ENCODE peak calls at places on chromosomes 4 and X, in seven cellular contexts. J is ovary, D is HepG2, U is A549, M is H1, O is tibial nerve, W is stomach. B is an unnamed sample. For H3K9me3, the result is how much of the 10 kb centered on the place peaks cover.

GRCh38 chr4:20337261-20337664 is 85.6 kb downstream of the SLIT2 start:
- DNase-seq in J (no peak), M (no peak), D (no peak), U (no peak), W (no peak), O (no peak), B (no peak)

GRCh38 chr4:187209921-187210613 is 486.4 kb upstream of the FAT1 start:
- DNase-seq in D (no peak), W (no peak), M (no peak), J (no peak), U (no peak), O (no peak), B (no peak)

GRCh38 chr4:21411086-21411485 is 537.5 kb downstream of the KCNIP4 start:
- DNase-seq in D (no peak), O (no peak), J (no peak), U (no peak), W (no peak), M (no peak), B (no peak)

GRCh38 chr4:165635951-165636350 is 237.1 kb upstream of the TLL1 start:
- DNase-seq in O (no peak), W (no peak), M (no peak), U (no peak), J (no peak), D (no peak), B (no peak)

GRCh38 chr4:93791570-93792195 is 36.9 kb upstream of the ATOH1 start:
- DNase-seq in M (peak), U (peak), W (peak), D (peak), O (peak), J (peak), B (no peak)

GRCh38 chr4:155854597-155855226 is 11.4 kb downstream of the ASIC5 start:
- DNase-seq in O (no peak), D (no peak), W (no peak), U (peak), J (no peak), M (no peak), B (no peak)

GRCh38 chrX:114049063-114049462 is 534.8 kb upstream of the HTR2C start:
- DNase-seq in U (no peak), J (no peak), W (no peak), M (no peak), O (no peak), D (no peak), B (no peak)

GRCh38 chr4:1231637-1232360 is 17.1 kb downstream of the CTBP1 start:
- DNase-seq in D (no peak), J (no peak), M (no peak), O (no peak), U (no peak), W (no peak), B (no peak)

GRCh38 chr4:175739612-175740011 is 72.5 kb downstream of the GPM6A start:
- DNase-seq in J (no peak), U (no peak), M (no peak), O (no peak), W (no peak), D (no peak), B (no peak)

GRCh38 chrX:50707955-50708694 is 105.9 kb downstream of the SHROOM4 start:
- DNase-seq in W (no peak), D (no peak), M (no peak), U (no peak), J (no peak), O (no peak), B (no peak)

GRCh38 chrX:144681501-144681900 is 565.8 kb upstream of the SPANXN1 start:
- DNase-seq in D (no peak), J (no peak), U (no peak), O (no peak), W (no peak), M (no peak), B (no peak)

GRCh38 chrX:80430826-80431501 is 10.7 kb downstream of the TENT5D start:
- DNase-seq in J (no peak), U (peak), W (no peak), D (no peak), O (peak), M (peak), B (no peak)

GRCh38 chrX:87572911-87573310 is 55.3 kb downstream of the KLHL4 start:
- DNase-seq in W (no peak), J (no peak), D (no peak), M (no peak), O (no peak), U (no peak), B (no peak)

GRCh38 chrX:137033774-137034507 is at the start of gene GPR101:
- DNase-seq in J (no peak), M (no peak), O (no peak), U (no peak), D (no peak), W (no peak), B (no peak)

GRCh38 chr4:189092596-189092995 is 848.1 kb upstream of the FRG1 start:
- DNase-seq in U (no peak), O (no peak), J (no peak), M (no peak), D (no peak), W (no peak), B (no peak)

GRCh38 chr4:83389037-83389755 is 54.5 kb upstream of the HPSE start:
- DNase-seq in D (no peak), U (no peak), J (no peak), M (no peak), W (no peak), O (no peak), B (no peak)

GRCh38 chrX:119753639-119754257 is 4.6 kb upstream of the SOWAHD start:
- DNase-seq in W (no peak), U (peak), M (no peak), D (peak), O (peak), J (no peak), B (no peak)

GRCh38 chrX:88586317-88586716 is 160.7 kb upstream of the CPXCR1 start:
- DNase-seq in J (no peak), D (no peak), U (no peak), O (no peak), W (no peak), M (no peak), B (no peak)

GRCh38 chr4:26127851-26128337 is 192.9 kb upstream of the RBPJ start:
- DNase-seq in M (no peak), O (no peak), W (peak), J (no peak), D (no peak), U (no peak), B (no peak)

GRCh38 chr4:136831553-136831952 is 700.7 kb downstream of the PCDH18 start:
- DNase-seq in M (no peak), W (no peak), D (no peak), U (peak), O (no peak), J (no peak), B (no peak)

GRCh38 chr4:83082777-83083176 is 31.8 kb downstream of the PLAC8 start:
- DNase-seq in D (no peak), U (no peak), M (no peak), W (peak), J (no peak), O (no peak), B (no peak)

GRCh38 chr4:33911951-33912350 is 2332.4 kb downstream of the ARAP2 start:
- DNase-seq in D (no peak), J (no peak), W (no peak), U (no peak), M (no peak), O (no peak), B (no peak)

GRCh38 chrX:103413981-103414380 is 37.6 kb downstream of the BEX3 start:
- DNase-seq in O (no peak), W (no peak), J (no peak), D (no peak), U (no peak), M (no peak), B (no peak)

GRCh38 chr4:99811850-99812249 is 4.8 kb upstream of the DAPP1 start:
- DNase-seq in U (peak), W (no peak), J (no peak), O (peak), D (peak), M (no peak), B (no peak)

DNA sequence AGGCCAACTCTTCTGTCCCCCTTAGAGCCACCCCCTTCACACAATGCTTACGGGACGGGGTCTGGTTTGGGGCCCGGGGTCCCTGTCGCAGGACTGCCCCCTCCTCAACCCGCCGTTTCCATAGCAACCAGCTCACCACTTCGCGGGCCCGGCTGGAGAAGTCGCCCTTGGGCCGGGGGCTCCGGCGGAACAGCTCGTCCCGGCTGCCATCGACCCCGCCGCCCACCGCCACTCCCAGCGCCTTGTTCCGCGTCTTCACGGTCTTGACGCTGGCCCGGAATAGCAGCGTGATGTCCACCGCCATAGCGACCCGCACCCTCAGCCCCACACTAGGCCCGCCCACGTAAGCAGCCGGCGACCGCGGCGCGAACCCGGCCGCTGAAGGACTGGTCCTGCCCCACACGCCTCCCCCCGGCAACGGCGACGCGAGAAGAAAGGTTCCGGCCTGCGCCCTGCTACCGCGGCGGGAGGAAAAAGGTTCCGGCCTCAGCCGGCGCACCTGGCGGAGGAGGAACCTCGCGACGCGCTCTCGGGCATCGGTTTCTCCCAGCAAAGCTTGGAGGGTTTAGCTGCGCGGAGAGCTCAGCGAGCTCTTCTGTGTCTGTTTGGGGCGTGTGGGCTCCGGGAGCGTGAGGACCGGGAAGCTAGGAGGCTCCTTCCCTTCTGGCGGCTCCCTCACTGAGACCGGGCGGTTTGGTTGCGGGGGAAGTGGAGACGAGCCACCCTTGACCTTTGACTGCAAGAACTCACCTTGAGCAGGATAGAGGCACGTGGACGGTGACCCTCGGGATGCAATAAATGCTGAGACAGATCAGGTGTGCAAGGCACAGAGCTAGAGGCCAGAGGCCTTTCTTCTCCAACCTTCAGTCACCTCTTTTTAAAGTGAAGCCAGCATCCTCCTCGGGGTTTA is at the start of gene STX18:
- DNase-seq in D (peak), O (peak), J (peak), M (peak), U (peak), W (peak), B (peak)
- TF ChIP-seq EP300 in D (peak), O (no peak), J (no peak), M (peak), U (no peak), W (no peak), B (no peak)

DNA sequence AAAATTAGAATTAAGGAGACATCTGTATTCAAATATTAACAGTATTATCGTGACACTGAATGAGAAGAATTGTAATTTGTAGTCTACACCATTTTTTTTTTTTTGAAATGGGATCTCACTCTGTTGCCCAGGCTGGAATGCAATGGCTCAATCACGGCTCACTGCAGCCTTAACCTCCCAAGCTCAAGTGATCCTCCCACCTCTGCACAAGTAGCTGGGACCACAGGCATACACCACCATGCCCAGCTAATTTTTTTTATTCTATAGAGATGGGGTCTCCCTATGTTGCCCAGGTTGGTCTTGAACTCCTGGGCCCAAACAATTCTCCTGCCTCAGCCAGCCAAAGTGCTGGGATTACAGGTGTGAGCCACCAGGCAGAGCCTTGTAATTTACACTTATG is 24.8 kb downstream of the ELF2 start:
- DNase-seq in O (no peak), J (no peak), M (no peak), D (no peak), W (no peak), U (no peak), B (no peak)
- H3K9me3 ChIP-seq in O (under half), J (under half), M (under half), D (under half), W (under half), U (under half), B (under half)

GRCh38 chr4:38322709-38323108 is 341.3 kb upstream of the KLF3 start:
- DNase-seq in U (peak), J (peak), O (no peak), W (no peak), M (no peak), D (no peak), B (no peak)
- TF ChIP-seq EP300 in U (no peak), J (no peak), O (no peak), W (no peak), M (no peak), D (no peak), B (no peak)

GRCh38 chr4:2313366-2313765 is 51.5 kb upstream of the MXD4 start:
- DNase-seq in M (no peak), O (no peak), D (no peak), W (peak), U (no peak), J (no peak), B (peak)
- H3K9me3 ChIP-seq in M (under half), O (under half), D (under half), W (under half), U (under half), J (under half), B (under half)

GRCh38 chrX:25561190-25561589 is 545.4 kb upstream of the ARX start:
- DNase-seq in J (no peak), M (no peak), D (no peak), O (no peak), W (no peak), U (no peak), B (no peak)
- TF ChIP-seq EP300 in J (no peak), M (no peak), D (no peak), O (no peak), W (no peak), U (no peak), B (no peak)

DNA sequence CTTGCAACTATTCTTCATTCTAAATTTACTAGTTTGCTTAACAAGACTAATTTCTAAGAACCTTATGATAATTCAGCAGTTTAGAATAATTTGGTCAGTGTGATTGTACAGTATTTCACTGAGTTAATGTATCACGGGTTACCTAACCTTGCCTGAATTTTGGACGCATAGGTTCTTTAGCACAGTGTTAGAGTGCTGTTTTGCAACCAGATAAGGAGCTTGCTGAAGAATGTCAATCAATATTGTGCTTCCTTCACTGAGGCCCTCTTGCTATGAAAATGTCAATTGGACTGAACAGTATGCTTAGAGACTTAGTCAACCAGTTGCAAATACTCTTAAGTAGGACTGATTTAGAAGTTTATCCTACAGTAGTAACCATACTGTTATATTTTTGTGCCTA is 19.6 kb downstream of the VAMP7 start:
- DNase-seq in U (no peak), W (no peak), M (no peak), D (peak), J (no peak), O (no peak), B (no peak)
- H3K9me3 ChIP-seq in U (under half), W (under half), M (under half), D (under half), J (under half), O (under half), B (under half)

DNA sequence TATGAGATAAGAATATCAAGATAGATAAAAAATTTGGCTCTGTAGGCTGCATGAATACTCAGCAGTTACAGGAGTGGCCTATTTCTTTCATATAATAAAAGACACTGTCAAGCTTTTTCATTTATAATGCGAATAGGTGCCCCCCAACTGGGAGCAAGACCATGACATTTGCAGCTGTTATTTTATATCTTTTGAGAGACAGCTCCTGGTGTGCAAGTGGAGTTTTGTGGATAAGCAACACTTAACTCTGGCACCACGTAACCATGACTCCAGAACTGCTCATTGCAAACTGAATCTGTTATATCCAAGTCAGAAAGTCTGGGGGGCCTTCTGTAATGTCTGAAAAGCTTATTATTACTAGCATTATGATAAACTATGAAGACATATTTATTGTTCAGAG is 1372.4 kb downstream of the C4orf33 start:
- DNase-seq in U (no peak), J (no peak), O (no peak), D (no peak), M (no peak), W (no peak), B (no peak)
- TF ChIP-seq EP300 in U (no peak), J (no peak), O (no peak), D (no peak), M (no peak), W (no peak), B (no peak)

GRCh38 chr4:86653237-86653865 is 59.2 kb downstream of the PTPN13 start:
- DNase-seq in U (peak), D (peak), O (no peak), W (no peak), M (peak), J (no peak), B (no peak)
- H3K9me3 ChIP-seq in U (under half), D (under half), O (under half), W (half or more), M (under half), J (under half), B (half or more)

GRCh38 chrX:45824471-45824870 is 623.8 kb upstream of the DIPK2B start:
- DNase-seq in D (peak), U (peak), O (no peak), M (no peak), J (peak), W (no peak), B (no peak)
- TF ChIP-seq EP300 in D (no peak), U (no peak), O (no peak), M (no peak), J (no peak), W (no peak), B (no peak)